ENCODE peak calls at places on chromosome 18, in eight cellular contexts. C is tibial nerve; Y is lower lobe of right lung; S is CD4-positive, CD25-positive, alpha-beta regulatory T cell; F is aorta; B is hepatocyte; M is A673; U is CD8-positive, alpha-beta memory T cell. O is an unnamed sample.

GRCh38 chr18:3525870-3526420 is 76.0 kb downstream of the TGIF1 start:
- DNase-seq in C (no peak), Y (no peak), S (peak; percentile 68), F (no peak), B (no peak), M (peak; percentile 79), U (peak; percentile 14), O (peak; percentile 81)

GRCh38 chr18:76697441-76697901 is 124.9 kb upstream of the ZNF236 start:
- DNase-seq in C (no peak), Y (no peak), S (no peak), F (no peak), B (peak; percentile 42), M (no peak), U (no peak), O (no peak)

GRCh38 chr18:23871410-23871809 is 143.1 kb upstream of the TTC39C start:
- DNase-seq in C (no peak), Y (no peak), S (peak; percentile 66), F (no peak), B (peak; percentile 40), M (peak; percentile 54), U (peak; percentile 75), O (peak; percentile 68)

GRCh38 chr18:63882333-63883141 is 5.0 kb upstream of the SERPINB2 start:
- DNase-seq in C (no peak), Y (no peak), S (no peak), F (no peak), B (peak; percentile 72), M (peak; percentile 31), U (no peak), O (peak; percentile 13)

GRCh38 chr18:59140287-59140885 is 702 bp downstream of the SEC11C start:
- DNase-seq in C (no peak), Y (no peak), S (no peak), F (no peak), B (peak; percentile 69), M (peak; percentile 52), U (peak; percentile 6), O (peak; percentile 28)

GRCh38 chr18:3279201-3280185 is 17.6 kb downstream of the MYL12B start:
- DNase-seq in C (no peak), Y (no peak), S (no peak), F (no peak), B (no peak), M (no peak), U (no peak), O (no peak)

GRCh38 chr18:13453714-13454113 is 235.2 kb downstream of the LDLRAD4 start:
- DNase-seq in C (no peak), Y (no peak), S (no peak), F (no peak), B (no peak), M (no peak), U (no peak), O (no peak)

GRCh38 chr18:34261865-34262780 is 37.4 kb upstream of the NOL4 start:
- DNase-seq in C (no peak), Y (no peak), S (no peak), F (no peak), B (no peak), M (no peak), U (no peak), O (no peak)

GRCh38 chr18:11149441-11150270 is at the start of gene PIEZO2:
- DNase-seq in C (peak; percentile 31), Y (peak; percentile 55), S (no peak), F (peak; percentile 89), B (peak; percentile 88), M (peak; percentile 81), U (no peak), O (no peak)

GRCh38 chr18:76488190-76488589 is 6.9 kb downstream of the ZNF516 start:
- DNase-seq in C (no peak), Y (no peak), S (no peak), F (no peak), B (no peak), M (no peak), U (no peak), O (no peak)

GRCh38 chr18:72427721-72428120 is 116.4 kb downstream of the CBLN2 start:
- DNase-seq in C (no peak), Y (no peak), S (no peak), F (no peak), B (no peak), M (no peak), U (no peak), O (no peak)

GRCh38 chr18:74113711-74114110 is 33.9 kb downstream of the FBXO15 start:
- DNase-seq in C (no peak), Y (no peak), S (no peak), F (no peak), B (no peak), M (no peak), U (no peak), O (no peak)

GRCh38 chr18:26456070-26456491 is 92.3 kb downstream of the KCTD1 start:
- DNase-seq in C (no peak), Y (no peak), S (no peak), F (no peak), B (no peak), M (no peak), U (no peak), O (no peak)

GRCh38 chr18:63909870-63910269 is 2.1 kb downstream of the SERPINB10 start:
- DNase-seq in C (no peak), Y (no peak), S (no peak), F (no peak), B (no peak), M (no peak), U (no peak), O (no peak)

GRCh38 chr18:3383381-3383915 is 66.5 kb upstream of the TGIF1 start:
- DNase-seq in C (no peak), Y (no peak), S (no peak), F (no peak), B (no peak), M (peak; percentile 44), U (no peak), O (no peak)

GRCh38 chr18:75437979-75438378 is 10.5 kb upstream of the SMIM21 start:
- DNase-seq in C (no peak), Y (no peak), S (no peak), F (no peak), B (no peak), M (no peak), U (no peak), O (no peak)

GRCh38 chr18:1483386-1483785 is 578.7 kb downstream of the ADCYAP1 start:
- DNase-seq in C (no peak), Y (no peak), S (no peak), F (no peak), B (peak; percentile 15), M (peak; percentile 3), U (no peak), O (no peak)

GRCh38 chr18:37574113-37574512 is 8.5 kb upstream of the CELF4 start:
- DNase-seq in C (no peak), Y (no peak), S (no peak), F (no peak), B (no peak), M (no peak), U (no peak), O (no peak)

GRCh38 chr18:32257073-32257780 is 67.4 kb downstream of the MEP1B start:
- DNase-seq in C (no peak), Y (no peak), S (no peak), F (no peak), B (no peak), M (no peak), U (no peak), O (no peak)

GRCh38 chr18:75083761-75084160 is 125.2 kb downstream of the PTGR3 start:
- DNase-seq in C (no peak), Y (no peak), S (no peak), F (no peak), B (no peak), M (no peak), U (no peak), O (no peak)

GRCh38 chr18:57660961-57661360 is 39.3 kb upstream of the NARS1 start:
- DNase-seq in C (no peak), Y (no peak), S (no peak), F (peak; percentile 76), B (no peak), M (no peak), U (no peak), O (no peak)

GRCh38 chr18:67432806-67433205 is 83.7 kb downstream of the DSEL start:
- DNase-seq in C (no peak), Y (no peak), S (no peak), F (no peak), B (no peak), M (no peak), U (no peak), O (no peak)

GRCh38 chr18:11203998-11204397 is 54.6 kb upstream of the PIEZO2 start:
- DNase-seq in C (no peak), Y (no peak), S (no peak), F (no peak), B (no peak), M (no peak), U (no peak), O (no peak)

GRCh38 chr18:68962623-68963022 is 164.7 kb downstream of the CCDC102B start:
- DNase-seq in C (no peak), Y (no peak), S (no peak), F (no peak), B (no peak), M (no peak), U (no peak), O (no peak)

DNA sequence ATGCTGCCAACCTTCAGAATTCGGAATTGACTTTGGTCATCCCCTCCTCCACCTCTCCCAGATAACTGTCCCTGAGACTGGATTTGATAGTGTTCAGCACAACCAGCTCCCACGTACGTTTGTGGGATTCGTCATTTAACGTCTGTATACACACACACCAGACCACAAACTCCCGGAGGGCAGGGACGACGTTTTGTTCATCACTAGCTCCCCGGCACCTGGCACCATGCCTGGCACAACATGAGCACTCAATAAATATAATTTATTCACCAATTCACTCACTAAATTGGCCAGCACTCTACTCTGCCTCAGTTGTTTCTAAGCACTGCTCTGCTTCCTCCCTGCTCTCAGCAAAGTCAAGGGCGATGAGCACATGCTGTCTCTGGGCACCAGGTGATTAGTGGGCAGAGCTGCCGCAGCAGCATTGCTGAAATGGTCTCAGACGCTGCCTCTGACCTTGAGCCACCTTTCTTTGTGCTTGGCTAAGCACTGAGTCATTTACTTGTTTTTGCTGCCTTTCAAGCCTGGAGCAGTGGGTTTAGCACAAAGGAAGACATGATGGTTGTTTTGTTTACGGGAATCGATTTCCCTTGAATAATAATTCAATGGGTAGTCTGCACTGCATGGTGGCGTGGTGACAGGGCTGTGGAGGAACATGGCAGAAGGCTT is 19.3 kb upstream of the LOXHD1 start:
- DNase-seq in C (no peak), Y (no peak), S (no peak), F (no peak), B (no peak), M (no peak), U (no peak), O (no peak)
- H3K4me1 ChIP-seq in C (no peaks in the 10 kb centered on the region), Y (no peaks in the 10 kb centered on the region), S (no peaks in the 10 kb centered on the region), F (no peaks in the 10 kb centered on the region), B (no peaks in the 10 kb centered on the region), M (peaks cover 12% of the 10 kb centered on the region), U (peaks cover 13% of the 10 kb centered on the region), O (no peaks in the 10 kb centered on the region)

GRCh38 chr18:36028859-36029258 is 38.5 kb downstream of the RPRD1A start:
- DNase-seq in C (no peak), Y (no peak), S (no peak), F (no peak), B (no peak), M (no peak), U (no peak), O (no peak)
- H3K4me1 ChIP-seq in C (no peaks in the 10 kb centered on the region), Y (no peaks in the 10 kb centered on the region), S (peaks cover 4% of the 10 kb centered on the region), F (no peaks in the 10 kb centered on the region), B (no peaks in the 10 kb centered on the region), M (peaks cover 16% of the 10 kb centered on the region), U (no peaks in the 10 kb centered on the region), O (peaks cover 6% of the 10 kb centered on the region)

GRCh38 chr18:50192903-50193795 is 1.8 kb downstream of the MYO5B start:
- DNase-seq in C (no peak), Y (peak; percentile 56), S (no peak), F (no peak), B (peak; percentile 34), M (no peak), U (no peak), O (no peak)
- H3K4me1 ChIP-seq in C (peaks cover 5% of the 10 kb centered on the region), Y (peaks cover 4% of the 10 kb centered on the region), S (no peaks in the 10 kb centered on the region), F (no peaks in the 10 kb centered on the region), B (peaks cover 5% of the 10 kb centered on the region), M (no peaks in the 10 kb centered on the region), U (peaks cover 4% of the 10 kb centered on the region), O (no peaks in the 10 kb centered on the region)

GRCh38 chr18:44759925-44760342 is 79.2 kb downstream of the SETBP1 start:
- DNase-seq in C (no peak), Y (no peak), S (no peak), F (no peak), B (no peak), M (no peak), U (no peak), O (no peak)
- H3K4me1 ChIP-seq in C (peaks cover 14% of the 10 kb centered on the region), Y (peaks cover 19% of the 10 kb centered on the region), S (peaks cover 18% of the 10 kb centered on the region), F (peaks cover 1% of the 10 kb centered on the region), B (peaks cover 6% of the 10 kb centered on the region), M (no peaks in the 10 kb centered on the region), U (peaks cover 21% of the 10 kb centered on the region), O (no peaks in the 10 kb centered on the region)